ENCODE peak calls at places on chromosomes 3 and 15, in ten cellular contexts. One of them, this sample, is unnamed.

GRCh38 chr3:99859855-99860254 is 42.2 kb downstream of the CMSS1 start:
- DNase-seq in activated T-cell treated with anti-CD3 and anti-CD28 coated beads, Interleukin-2, amount 50 U/mL, for 48 hours: no peak
- DNase-seq in NCI-H345: no peak
- DNase-seq in pancreas: no peak
- DNase-seq in nephron progenitor cell: no peak
- DNase-seq in NCI-H146: no peak
- DNase-seq in H9: no peak
- DNase-seq in dorsolateral prefrontal cortex: no peak
- DNase-seq in NCI-H510A: no peak
- DNase-seq in kidney glomerular epithelial cell: peak; percentile 84
- DNase-seq in this sample: no peak

GRCh38 chr3:116939091-116939490 is 229.5 kb downstream of the TUSC7 start:
- DNase-seq in activated T-cell treated with anti-CD3 and anti-CD28 coated beads, Interleukin-2, amount 50 U/mL, for 48 hours: no peak
- DNase-seq in H9: peak; percentile 32
- DNase-seq in pancreas: no peak
- DNase-seq in NCI-H510A: no peak
- DNase-seq in NCI-H345: no peak
- DNase-seq in kidney glomerular epithelial cell: no peak
- DNase-seq in dorsolateral prefrontal cortex: no peak
- DNase-seq in NCI-H146: no peak
- DNase-seq in nephron progenitor cell: no peak
- DNase-seq in this sample: no peak

GRCh38 chr3:11764931-11765363 is 81.7 kb downstream of the TAMM41 start:
- DNase-seq in pancreas: no peak
- DNase-seq in NCI-H510A: no peak
- DNase-seq in NCI-H146: no peak
- DNase-seq in kidney glomerular epithelial cell: peak; percentile 95
- DNase-seq in nephron progenitor cell: no peak
- DNase-seq in activated T-cell treated with anti-CD3 and anti-CD28 coated beads, Interleukin-2, amount 50 U/mL, for 48 hours: peak; percentile 71
- DNase-seq in dorsolateral prefrontal cortex: no peak
- DNase-seq in NCI-H345: no peak
- DNase-seq in H9: no peak
- DNase-seq in this sample: no peak

GRCh38 chr3:88005066-88005465 is 53.7 kb downstream of the CGGBP1 start:
- DNase-seq in kidney glomerular epithelial cell: no peak
- DNase-seq in NCI-H510A: no peak
- DNase-seq in NCI-H345: no peak
- DNase-seq in nephron progenitor cell: no peak
- DNase-seq in H9: no peak
- DNase-seq in NCI-H146: peak; percentile 5
- DNase-seq in pancreas: no peak
- DNase-seq in dorsolateral prefrontal cortex: no peak
- DNase-seq in activated T-cell treated with anti-CD3 and anti-CD28 coated beads, Interleukin-2, amount 50 U/mL, for 48 hours: no peak
- DNase-seq in this sample: no peak

GRCh38 chr3:40754966-40755365 is 230.2 kb downstream of the ZNF621 start:
- DNase-seq in H9: no peak
- DNase-seq in dorsolateral prefrontal cortex: no peak
- DNase-seq in pancreas: no peak
- DNase-seq in kidney glomerular epithelial cell: no peak
- DNase-seq in nephron progenitor cell: no peak
- DNase-seq in activated T-cell treated with anti-CD3 and anti-CD28 coated beads, Interleukin-2, amount 50 U/mL, for 48 hours: peak; percentile 23
- DNase-seq in NCI-H146: no peak
- DNase-seq in NCI-H345: no peak
- DNase-seq in NCI-H510A: no peak
- DNase-seq in this sample: no peak

GRCh38 chr15:58454950-58455401 is 23.2 kb downstream of the LIPC start:
- DNase-seq in NCI-H510A: no peak
- DNase-seq in H9: no peak
- DNase-seq in dorsolateral prefrontal cortex: no peak
- DNase-seq in kidney glomerular epithelial cell: no peak
- DNase-seq in pancreas: no peak
- DNase-seq in activated T-cell treated with anti-CD3 and anti-CD28 coated beads, Interleukin-2, amount 50 U/mL, for 48 hours: no peak
- DNase-seq in NCI-H146: peak; percentile 50
- DNase-seq in NCI-H345: peak; percentile 73
- DNase-seq in nephron progenitor cell: no peak
- DNase-seq in this sample: peak; percentile 24

GRCh38 chr15:45126535-45127158 is 3.0 kb downstream of the DUOXA1 start:
- DNase-seq in H9: no peak
- DNase-seq in nephron progenitor cell: no peak
- DNase-seq in NCI-H146: peak; percentile 14
- DNase-seq in activated T-cell treated with anti-CD3 and anti-CD28 coated beads, Interleukin-2, amount 50 U/mL, for 48 hours: peak; percentile 35
- DNase-seq in dorsolateral prefrontal cortex: no peak
- DNase-seq in pancreas: no peak
- DNase-seq in kidney glomerular epithelial cell: peak; percentile 25
- DNase-seq in NCI-H345: no peak
- DNase-seq in NCI-H510A: no peak
- DNase-seq in this sample: no peak

GRCh38 chr3:22587446-22587845 is 615.7 kb upstream of the UBE2E2 start:
- DNase-seq in H9: no peak
- DNase-seq in activated T-cell treated with anti-CD3 and anti-CD28 coated beads, Interleukin-2, amount 50 U/mL, for 48 hours: no peak
- DNase-seq in pancreas: no peak
- DNase-seq in NCI-H345: no peak
- DNase-seq in dorsolateral prefrontal cortex: no peak
- DNase-seq in kidney glomerular epithelial cell: no peak
- DNase-seq in nephron progenitor cell: no peak
- DNase-seq in NCI-H510A: no peak
- DNase-seq in NCI-H146: no peak
- DNase-seq in this sample: no peak

GRCh38 chr15:39692464-39693327 is 89.9 kb downstream of the FSIP1 start:
- DNase-seq in dorsolateral prefrontal cortex: peak; percentile 11
- DNase-seq in NCI-H146: peak; percentile 32
- DNase-seq in NCI-H510A: no peak
- DNase-seq in kidney glomerular epithelial cell: peak; percentile 92
- DNase-seq in H9: peak; percentile 35
- DNase-seq in pancreas: no peak
- DNase-seq in nephron progenitor cell: peak; percentile 15
- DNase-seq in activated T-cell treated with anti-CD3 and anti-CD28 coated beads, Interleukin-2, amount 50 U/mL, for 48 hours: no peak
- DNase-seq in NCI-H345: peak; percentile 58
- DNase-seq in this sample: peak; percentile 42

GRCh38 chr3:46278816-46279672 is 36.8 kb downstream of the CCR3 start:
- DNase-seq in NCI-H345: no peak
- DNase-seq in kidney glomerular epithelial cell: no peak
- DNase-seq in pancreas: no peak
- DNase-seq in dorsolateral prefrontal cortex: no peak
- DNase-seq in NCI-H510A: no peak
- DNase-seq in H9: no peak
- DNase-seq in activated T-cell treated with anti-CD3 and anti-CD28 coated beads, Interleukin-2, amount 50 U/mL, for 48 hours: no peak
- DNase-seq in nephron progenitor cell: no peak
- DNase-seq in NCI-H146: no peak
- DNase-seq in this sample: no peak

GRCh38 chr3:41450416-41451231 is 251.3 kb downstream of the CTNNB1 start:
- DNase-seq in nephron progenitor cell: no peak
- DNase-seq in activated T-cell treated with anti-CD3 and anti-CD28 coated beads, Interleukin-2, amount 50 U/mL, for 48 hours: no peak
- DNase-seq in NCI-H345: no peak
- DNase-seq in H9: no peak
- DNase-seq in kidney glomerular epithelial cell: no peak
- DNase-seq in pancreas: no peak
- DNase-seq in NCI-H510A: no peak
- DNase-seq in dorsolateral prefrontal cortex: no peak
- DNase-seq in NCI-H146: peak; percentile 20
- DNase-seq in this sample: no peak